ENCODE peak calls at places on chromosomes 4 and X, in nine cellular contexts. Z is heart left ventricle, K is mammary epithelial cell, E is hepatocyte, P is RWPE2, H is A549, V is right atrium auricular region, S is PC-9, N is lung. A is an unnamed sample.

GRCh38 chr4:55757356-55758024 is 62.1 kb upstream of the EXOC1L start:
- DNase-seq in Z (no peak), K (no peak), E (no peak), P (no peak), H (no peak), V (no peak), S (no peak), N (no peak), A (peak; percentile 32)

GRCh38 chrX:67693928-67694327 is 150.1 kb downstream of the AR start:
- DNase-seq in Z (no peak), K (no peak), E (no peak), P (no peak), H (no peak), V (no peak), S (no peak), N (no peak), A (no peak)

GRCh38 chrX:18833071-18833731 is 125.8 kb downstream of the PPEF1 start:
- DNase-seq in Z (peak; percentile 53), K (no peak), E (no peak), P (no peak), H (no peak), V (peak; percentile 68), S (no peak), N (no peak), A (no peak)

GRCh38 chr4:118814054-118814453 is 21.9 kb downstream of the SEC24D start:
- DNase-seq in Z (no peak), K (no peak), E (no peak), P (no peak), H (no peak), V (no peak), S (no peak), N (no peak), A (no peak)

GRCh38 chr4:54228064-54228527 is 997 bp upstream of the PDGFRA start:
- DNase-seq in Z (peak; percentile 86), K (peak; percentile 65), E (peak; percentile 91), P (no peak), H (peak; percentile 60), V (peak; percentile 76), S (peak; percentile 21), N (peak; percentile 66), A (peak; percentile 70)

GRCh38 chr4:179361978-179362486 is 1919.8 kb upstream of the AGA start:
- DNase-seq in Z (no peak), K (no peak), E (no peak), P (no peak), H (no peak), V (no peak), S (no peak), N (no peak), A (no peak)

GRCh38 chr4:57876934-57877554 is 766.9 kb upstream of the IGFBP7 start:
- DNase-seq in Z (no peak), K (no peak), E (no peak), P (no peak), H (no peak), V (no peak), S (no peak), N (no peak), A (no peak)

GRCh38 chrX:45761920-45762319 is 561.2 kb upstream of the DIPK2B start:
- DNase-seq in Z (no peak), K (no peak), E (no peak), P (no peak), H (no peak), V (no peak), S (no peak), N (no peak), A (no peak)

GRCh38 chrX:96924581-96924980 is 40.9 kb downstream of the RPA4 start:
- DNase-seq in Z (no peak), K (no peak), E (no peak), P (no peak), H (no peak), V (no peak), S (no peak), N (no peak), A (no peak)

DNA sequence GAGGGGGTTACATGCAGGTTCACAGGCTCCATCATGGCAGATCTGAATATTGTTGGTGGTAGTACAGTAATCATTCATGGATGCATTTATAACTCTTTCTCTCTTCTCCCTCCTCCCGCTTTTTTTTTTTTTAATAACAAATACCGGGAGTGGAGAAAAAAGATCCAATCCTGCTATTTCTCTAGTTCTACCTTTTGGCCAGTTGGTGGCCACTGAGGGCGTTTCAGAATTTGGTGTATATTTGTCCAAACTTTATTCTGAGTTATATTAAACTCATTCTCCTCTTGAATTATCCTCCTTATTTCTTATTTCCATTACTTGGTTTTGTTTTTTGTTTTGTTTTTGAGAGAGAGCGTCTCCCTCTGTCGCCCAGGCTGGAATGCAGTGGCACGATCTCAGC is 74.8 kb downstream of the HMGB2 start:
- DNase-seq in Z (no peak), K (no peak), E (no peak), P (no peak), H (no peak), V (no peak), S (no peak), N (no peak), A (no peak)
- H3K4me1 ChIP-seq in Z (no peaks in the 10 kb centered on the region), K (no peaks in the 10 kb centered on the region), E (peaks cover 3% of the 10 kb centered on the region), P (no peaks in the 10 kb centered on the region), H (peaks cover 13% of the 10 kb centered on the region), V (peaks cover 2% of the 10 kb centered on the region), S (no peaks in the 10 kb centered on the region), N (no peaks in the 10 kb centered on the region), A (peaks cover 2% of the 10 kb centered on the region)

GRCh38 chrX:19883878-19884277 is 3.5 kb downstream of the SH3KBP1 start:
- DNase-seq in Z (no peak), K (peak; percentile 77), E (no peak), P (no peak), H (no peak), V (no peak), S (peak; percentile 70), N (no peak), A (no peak)

GRCh38 chrX:19882066-19882775 is 5.2 kb downstream of the SH3KBP1 start:
- DNase-seq in Z (no peak), K (no peak), E (no peak), P (no peak), H (no peak), V (no peak), S (no peak), N (no peak), A (no peak)

GRCh38 chrX:19879742-19880378 is 7.5 kb downstream of the SH3KBP1 start:
- DNase-seq in Z (no peak), K (no peak), E (no peak), P (no peak), H (no peak), V (no peak), S (no peak), N (no peak), A (no peak)

GRCh38 chrX:19879181-19879580 is 8.2 kb downstream of the SH3KBP1 start:
- DNase-seq in Z (no peak), K (no peak), E (no peak), P (no peak), H (no peak), V (no peak), S (no peak), N (no peak), A (no peak)

DNA sequence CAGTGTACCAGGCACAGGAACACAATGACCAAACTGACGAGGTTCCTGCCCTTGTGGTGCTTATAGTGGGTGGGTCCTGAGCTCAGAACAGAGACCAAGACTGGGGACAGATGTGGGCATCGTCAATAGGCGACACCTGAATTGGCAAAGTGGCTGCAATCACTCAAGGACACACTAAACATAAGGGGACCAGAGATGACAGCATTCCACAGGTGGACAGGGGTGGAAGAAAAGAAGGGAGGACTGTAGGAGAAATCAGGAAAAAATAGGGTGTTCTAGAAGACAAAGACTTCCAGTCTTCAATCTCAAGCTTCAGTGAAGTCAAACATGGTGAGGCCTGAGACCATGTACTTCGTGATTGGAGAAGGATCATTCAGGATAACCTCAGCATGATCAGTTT is 5.8 kb downstream of the SH3KBP1 start:
- DNase-seq in Z (no peak), K (no peak), E (no peak), P (no peak), H (no peak), V (no peak), S (no peak), N (no peak), A (no peak)
- H3K4me1 ChIP-seq in Z (peaks cover 3% of the 10 kb centered on the region), K (peaks cover 3% of the 10 kb centered on the region), E (no peaks in the 10 kb centered on the region), P (no peaks in the 10 kb centered on the region), H (peaks cover 24% of the 10 kb centered on the region), V (no peaks in the 10 kb centered on the region), S (peaks cover 28% of the 10 kb centered on the region), N (no peaks in the 10 kb centered on the region), A (no peaks in the 10 kb centered on the region)

DNA sequence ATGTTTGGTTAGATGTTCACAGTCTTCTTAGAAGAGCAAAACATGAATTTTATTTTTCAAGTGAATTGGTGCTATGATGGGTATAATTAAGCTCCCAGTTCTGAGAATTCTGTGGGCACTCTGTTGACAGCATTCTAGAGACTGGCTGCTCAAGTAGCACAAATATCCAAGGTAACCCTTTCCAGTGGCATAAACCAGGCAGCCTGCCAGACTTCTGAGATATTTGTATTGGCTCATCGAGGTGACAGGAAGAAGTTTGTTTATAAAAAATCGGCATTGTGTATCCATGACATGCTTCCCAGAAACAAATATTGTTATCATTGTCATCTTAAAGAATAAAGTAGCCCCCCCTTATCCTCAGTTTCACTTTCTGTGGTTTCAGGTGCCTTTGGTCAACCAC is 28.3 kb downstream of the LANCL3 start:
- DNase-seq in Z (no peak), K (peak; percentile 46), E (no peak), P (no peak), H (no peak), V (no peak), S (peak; percentile 32), N (peak; percentile 45), A (no peak)
- H3K4me1 ChIP-seq in Z (no peaks in the 10 kb centered on the region), K (no peaks in the 10 kb centered on the region), E (no peaks in the 10 kb centered on the region), P (no peaks in the 10 kb centered on the region), H (no peaks in the 10 kb centered on the region), V (no peaks in the 10 kb centered on the region), S (no peaks in the 10 kb centered on the region), N (no peaks in the 10 kb centered on the region), A (no peaks in the 10 kb centered on the region)

GRCh38 chr4:143420227-143420626 is 83.6 kb downstream of the GAB1 start:
- DNase-seq in Z (no peak), K (no peak), E (no peak), P (no peak), H (no peak), V (no peak), S (no peak), N (no peak), A (no peak)
- H3K4me1 ChIP-seq in Z (peaks cover 29% of the 10 kb centered on the region), K (no peaks in the 10 kb centered on the region), E (no peaks in the 10 kb centered on the region), P (no peaks in the 10 kb centered on the region), H (no peaks in the 10 kb centered on the region), V (peaks cover 15% of the 10 kb centered on the region), S (peaks cover 21% of the 10 kb centered on the region), N (no peaks in the 10 kb centered on the region), A (no peaks in the 10 kb centered on the region)

DNA sequence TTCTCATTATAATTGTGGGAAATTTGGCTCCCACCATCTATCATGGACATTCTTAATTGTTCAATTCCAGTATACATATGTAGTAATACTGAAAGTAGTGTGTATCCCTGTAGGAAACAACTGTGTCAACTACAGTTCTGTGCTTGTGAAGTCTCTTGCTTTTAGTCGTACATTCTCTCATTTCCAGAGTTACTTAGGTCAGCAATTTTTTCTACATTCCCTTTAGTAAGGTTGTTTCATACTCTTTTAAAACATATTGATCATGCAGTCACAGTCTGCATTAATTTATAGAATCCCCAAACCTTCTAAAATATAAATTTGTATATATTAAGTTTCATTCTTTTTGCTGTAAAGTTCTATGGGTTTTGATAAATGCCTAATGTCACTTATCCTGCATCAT is 289.2 kb upstream of the PCDH10 start:
- DNase-seq in Z (no peak), K (no peak), E (no peak), P (no peak), H (no peak), V (no peak), S (no peak), N (no peak), A (no peak)
- H3K4me1 ChIP-seq in Z (no peaks in the 10 kb centered on the region), K (peaks cover 7% of the 10 kb centered on the region), E (no peaks in the 10 kb centered on the region), P (no peaks in the 10 kb centered on the region), H (no peaks in the 10 kb centered on the region), V (no peaks in the 10 kb centered on the region), S (no peaks in the 10 kb centered on the region), N (no peaks in the 10 kb centered on the region), A (no peaks in the 10 kb centered on the region)

GRCh38 chrX:13001097-13001496 is 26.2 kb downstream of the TMSB4X start:
- DNase-seq in Z (no peak), K (peak; percentile 66), E (no peak), P (no peak), H (no peak), V (no peak), S (no peak), N (no peak), A (no peak)
- H3K4me1 ChIP-seq in Z (peaks cover 11% of the 10 kb centered on the region), K (peaks cover 24% of the 10 kb centered on the region), E (peaks cover 54% of the 10 kb centered on the region), P (peaks cover 9% of the 10 kb centered on the region), H (peaks cover 69% of the 10 kb centered on the region), V (peaks cover 12% of the 10 kb centered on the region), S (peaks cover 30% of the 10 kb centered on the region), N (peaks cover 3% of the 10 kb centered on the region), A (peaks cover 9% of the 10 kb centered on the region)

A was measured in colonic mucosa.